ENCODE peak calls at places on chromosomes 12 and 14, in seven cellular contexts. G is IMR-90, Y is H1, R is mesendoderm, K is neuronal stem cell, S is H9, V is trophoblast cell. X is an unnamed sample.

GRCh38 chr12:112839386-112839972 is 47.9 kb downstream of the RPH3A start:
- DNase-seq in S (no peak), V (no peak), K (no peak), Y (no peak), R (peak; percentile 92), G (peak; percentile 47), X (peak; percentile 53)

GRCh38 chr14:69002069-69002468 is 23.0 kb upstream of the ACTN1 start:
- DNase-seq in V (peak; percentile 88), K (no peak), Y (no peak), R (peak; percentile 74), S (peak; percentile 67), G (no peak), X (peak; percentile 61)

GRCh38 chr12:6768385-6769002 is 2.3 kb downstream of the PTMS start:
- DNase-seq in V (no peak), S (no peak), Y (no peak), G (peak; percentile 33), R (no peak), K (no peak), X (peak; percentile 15)

GRCh38 chr12:108559748-108560147 is 1.2 kb downstream of the SART3 start:
- DNase-seq in R (peak; percentile 37), S (no peak), G (no peak), V (no peak), Y (no peak), K (no peak), X (no peak)

GRCh38 chr14:103141117-103141796 is 18.0 kb downstream of the TNFAIP2 start:
- DNase-seq in Y (peak; percentile 89), K (no peak), V (peak; percentile 72), S (peak; percentile 86), R (peak; percentile 87), G (peak; percentile 38), X (no peak)

GRCh38 chr14:68137704-68138619 is 318.4 kb downstream of the RAD51B start:
- DNase-seq in G (peak; percentile 95), V (peak; percentile 99), R (peak; percentile 100), S (peak; percentile 96), Y (peak; percentile 58), K (peak; percentile 82), X (peak; percentile 97)

GRCh38 chr12:56189918-56190694 is 823 bp upstream of the SMARCC2 start:
- DNase-seq in S (peak; percentile 96), K (peak; percentile 93), Y (peak; percentile 100), R (peak; percentile 95), G (peak; percentile 85), V (peak; percentile 71), X (peak; percentile 88)

GRCh38 chr12:28536088-28536487 is 345.8 kb downstream of the CCDC91 start:
- DNase-seq in K (no peak), S (no peak), Y (no peak), G (peak; percentile 85), R (no peak), V (no peak), X (peak; percentile 79)

GRCh38 chr12:131988054-131988796 is 38.5 kb downstream of the EP400 start:
- DNase-seq in Y (peak; percentile 43), V (no peak), R (peak; percentile 89), G (no peak), S (no peak), K (no peak), X (no peak)
- H3K79me1 ChIP-seq in Y (peaks cover 3% of the 10 kb centered on the region), V (peaks cover 2% of the 10 kb centered on the region), R (no peaks in the 10 kb centered on the region), G (peaks cover 6% of the 10 kb centered on the region), S (peaks cover 3% of the 10 kb centered on the region), K (peaks cover 2% of the 10 kb centered on the region), X (peaks cover 31% of the 10 kb centered on the region)

GRCh38 chr12:64018524-64018923 is 174.0 kb downstream of the SRGAP1 start:
- DNase-seq in V (no peak), R (no peak), Y (no peak), S (no peak), K (no peak), G (no peak), X (no peak)

GRCh38 chr12:64019654-64020053 is 175.2 kb downstream of the SRGAP1 start:
- DNase-seq in S (no peak), R (no peak), Y (no peak), V (no peak), K (no peak), G (no peak), X (no peak)

GRCh38 chr12:64016521-64016920 is 172.0 kb downstream of the SRGAP1 start:
- DNase-seq in G (no peak), V (no peak), Y (no peak), R (no peak), K (no peak), S (no peak), X (no peak)

GRCh38 chr12:64019101-64019500 is 174.6 kb downstream of the SRGAP1 start:
- DNase-seq in K (no peak), S (no peak), R (no peak), V (no peak), G (no peak), Y (no peak), X (no peak)
- H3K18ac ChIP-seq in K (no peak overlapping the region), S (no peak overlapping the region), R (no peak overlapping the region), V (no peak overlapping the region), G (no peak overlapping the region), Y (no peak overlapping the region), X (no peak overlapping the region)

GRCh38 chr14:84963518-84963917 is 566.4 kb upstream of the FLRT2 start:
- DNase-seq in S (no peak), K (no peak), G (no peak), V (no peak), R (no peak), Y (no peak), X (no peak)

GRCh38 chr14:84961637-84962036 is 568.3 kb upstream of the FLRT2 start:
- DNase-seq in S (no peak), K (peak; percentile 15), Y (no peak), R (no peak), G (no peak), V (no peak), X (peak; percentile 5)

GRCh38 chr14:84965279-84965678 is 564.7 kb upstream of the FLRT2 start:
- DNase-seq in R (no peak), V (no peak), K (no peak), S (no peak), Y (no peak), G (no peak), X (no peak)

DNA sequence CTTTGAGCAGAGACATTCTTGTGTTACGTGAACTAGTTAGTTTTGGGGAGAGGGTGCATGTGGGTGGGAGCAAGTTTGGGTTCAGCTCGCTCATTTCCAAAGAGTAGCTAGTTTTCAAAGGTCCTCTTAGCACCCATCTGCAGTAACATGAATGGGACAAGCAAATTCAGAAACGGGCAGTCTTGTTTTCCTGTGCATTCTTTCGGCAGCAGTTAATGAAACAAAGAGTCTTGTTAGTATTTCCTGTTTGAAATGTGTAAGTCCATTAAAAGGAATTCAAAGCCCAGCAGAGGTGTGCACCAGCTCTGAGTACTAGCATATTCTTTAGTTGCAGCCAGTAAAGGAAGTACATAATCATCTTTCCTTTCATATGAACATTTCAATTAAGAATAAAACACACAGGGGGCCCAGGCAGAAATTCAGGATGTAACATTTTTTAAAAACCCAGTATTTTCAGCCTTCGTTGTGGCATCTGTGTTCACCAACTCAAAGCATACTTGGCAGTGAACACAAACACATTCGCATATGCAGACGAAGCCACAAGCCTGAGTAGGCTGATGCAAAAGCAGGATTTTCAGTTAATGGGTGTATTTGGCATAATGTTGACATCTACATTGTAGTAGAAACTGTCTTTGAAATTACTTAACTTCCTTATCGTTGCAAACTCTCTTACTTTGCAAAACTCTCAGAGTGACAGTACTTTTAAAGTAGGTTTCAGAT is 570.0 kb upstream of the FLRT2 start:
- DNase-seq in Y (no peak), K (no peak), G (no peak), S (no peak), R (peak; percentile 17), V (no peak), X (no peak)
- H4K8ac ChIP-seq in Y (no peak overlapping the region), K (no peak overlapping the region), G (no peak overlapping the region), S (no peak overlapping the region), R (no peak overlapping the region), V (no peak overlapping the region), X (no peak overlapping the region)

GRCh38 chr12:132710422-132711168 is at the start of gene PGAM5:
- DNase-seq in K (peak; percentile 75), R (peak; percentile 87), G (peak; percentile 70), Y (peak; percentile 78), V (peak; percentile 85), S (peak; percentile 75), X (peak; percentile 79)

GRCh38 chr12:132710062-132710421 is 600 bp upstream of the PGAM5 start:
- DNase-seq in Y (no peak), S (no peak), K (no peak), V (no peak), R (no peak), G (no peak), X (no peak)

GRCh38 chr12:132713123-132713522 is 2.5 kb downstream of the PGAM5 start:
- DNase-seq in S (no peak), Y (no peak), R (no peak), K (no peak), V (no peak), G (no peak), X (no peak)

GRCh38 chr12:132708150-132708549 is 2.5 kb upstream of the PGAM5 start:
- DNase-seq in K (no peak), R (no peak), G (no peak), S (no peak), Y (no peak), V (no peak), X (no peak)

DNA sequence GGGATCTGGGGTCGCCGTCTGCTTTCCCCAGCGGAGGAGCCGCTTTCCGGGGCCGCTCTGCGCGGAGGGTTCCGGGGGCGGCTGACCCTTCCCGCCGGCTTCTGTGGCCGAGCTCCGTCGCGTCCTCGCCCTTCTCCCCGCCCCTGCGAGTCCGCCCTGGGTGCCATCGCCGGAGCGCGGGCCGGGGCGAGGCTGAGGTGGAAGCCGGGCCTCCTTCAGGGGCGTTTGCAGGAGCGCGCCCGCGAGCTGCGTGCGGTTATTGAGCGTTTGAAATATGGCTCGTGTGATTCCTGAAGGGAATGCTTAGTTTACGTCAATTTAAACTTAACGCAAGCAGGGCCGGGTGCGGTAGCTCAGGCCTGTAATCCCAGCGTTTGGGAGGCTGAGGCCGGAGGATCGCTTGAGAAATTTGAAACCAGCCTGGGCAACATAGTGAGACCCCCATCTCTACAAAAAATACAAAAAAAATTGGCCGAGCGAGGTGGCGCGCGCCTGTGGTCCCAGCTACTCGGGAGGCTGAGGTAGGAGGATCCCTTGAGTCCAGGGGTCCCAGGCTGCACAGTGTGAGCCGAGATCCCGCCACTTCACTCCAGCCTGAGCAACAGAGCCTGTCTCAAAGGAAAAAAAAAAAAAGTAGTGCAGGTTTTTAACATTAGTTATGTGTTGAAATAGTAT is 664 bp downstream of the PGAM5 start:
- DNase-seq in K (no peak), V (no peak), S (no peak), G (peak; percentile 23), R (peak; percentile 29), Y (peak; percentile 72), X (peak; percentile 50)
- H3K79me1 ChIP-seq in K (peaks cover 6% of the 10 kb centered on the region), V (peaks cover 12% of the 10 kb centered on the region), S (peaks cover 6% of the 10 kb centered on the region), G (peaks cover 18% of the 10 kb centered on the region), R (peaks cover 10% of the 10 kb centered on the region), Y (peaks cover 9% of the 10 kb centered on the region), X (peaks cover 15% of the 10 kb centered on the region)

GRCh38 chr12:126937431-126937830 is 1329.5 kb upstream of the TMEM132C start:
- DNase-seq in Y (no peak), S (no peak), V (no peak), K (no peak), G (no peak), R (no peak), X (no peak)
- H3K18ac ChIP-seq in Y (no peak overlapping the region), S (no peak overlapping the region), V (no peak overlapping the region), K (no peak overlapping the region), G (no peak overlapping the region), R (no peak overlapping the region), X (no peak overlapping the region)

X was measured in mesenchymal stem cell.